ENCODE peak calls at places on chromosomes 4 and X, in four cellular contexts. X, M, Z and F are unnamed samples.

GRCh38 chrX:79601336-79602131 is 234.4 kb upstream of the ITM2A start:
- DNase-seq in Z (no peak), X (no peak), M (no peak), F (no peak)

GRCh38 chrX:9566150-9566621 is 101.3 kb downstream of the TBL1X start:
- DNase-seq in X (peak), Z (no peak), M (no peak), F (no peak)

GRCh38 chr4:23061431-23061830 is 368.7 kb downstream of the GBA3 start:
- DNase-seq in X (no peak), M (no peak), Z (no peak), F (no peak)

GRCh38 chrX:10617964-10618342 is 2.4 kb downstream of the MID1 start:
- DNase-seq in M (no peak), X (no peak), Z (no peak), F (peak)

GRCh38 chr4:175560628-175561027 is 251.4 kb downstream of the GPM6A start:
- DNase-seq in M (no peak), Z (no peak), X (no peak), F (peak)

GRCh38 chr4:15955670-15956069 is 7.3 kb downstream of the FGFBP2 start:
- DNase-seq in X (no peak), M (no peak), Z (no peak), F (no peak)

GRCh38 chr4:186148335-186148975 is 42.9 kb upstream of the CYP4V2 start:
- DNase-seq in Z (no peak), X (no peak), M (no peak), F (no peak)

GRCh38 chr4:113446019-113446418 is 315.5 kb downstream of the CAMK2D start:
- DNase-seq in X (no peak), M (no peak), Z (no peak), F (no peak)

GRCh38 chr4:175290401-175290800 is 372.2 kb downstream of the ADAM29 start:
- DNase-seq in Z (no peak), M (no peak), X (no peak), F (no peak)

GRCh38 chr4:69831646-69832325 is 28.2 kb downstream of the SULT1E1 start:
- DNase-seq in M (no peak), Z (no peak), X (no peak), F (no peak)

GRCh38 chr4:9970399-9971011 is 50.8 kb downstream of the SLC2A9 start:
- DNase-seq in X (no peak), M (no peak), Z (no peak), F (no peak)

GRCh38 chr4:1208266-1208961 is 36.0 kb upstream of the SPON2 start:
- DNase-seq in M (no peak), X (no peak), Z (no peak), F (no peak)

GRCh38 chr4:40289366-40290188 is 45.6 kb upstream of the CHRNA9 start:
- DNase-seq in Z (no peak), M (no peak), X (no peak), F (no peak)

GRCh38 chr4:142418697-142419096 is 427.4 kb downstream of the INPP4B start:
- DNase-seq in Z (no peak), X (no peak), M (no peak), F (no peak)

GRCh38 chrX:67720344-67720743 is 176.5 kb downstream of the AR start:
- DNase-seq in M (no peak), X (no peak), Z (no peak), F (no peak)

GRCh38 chrX:71625471-71625870 is 7.2 kb upstream of the CXCR3 start:
- DNase-seq in X (no peak), Z (no peak), M (no peak), F (no peak)

GRCh38 chr4:600166-600565 is 24.1 kb upstream of the TMEM271 start:
- DNase-seq in X (no peak), M (no peak), Z (no peak), F (no peak)

GRCh38 chrX:47285762-47286320 is 53.0 kb downstream of the USP11 start:
- DNase-seq in Z (no peak), X (no peak), M (no peak), F (no peak)

GRCh38 chr4:186724048-186724860 is 598 bp upstream of the FAT1 start:
- DNase-seq in Z (peak), M (peak), X (peak), F (peak)

GRCh38 chrX:17812763-17813162 is 48.3 kb downstream of the RAI2 start:
- DNase-seq in Z (no peak), M (no peak), X (peak), F (peak)

GRCh38 chr4:82284475-82284857 is 89.3 kb downstream of the HNRNPD start:
- DNase-seq in Z (peak), X (no peak), M (no peak), F (no peak)

GRCh38 chrX:92213781-92214180 is 434.6 kb downstream of the PCDH11X start:
- DNase-seq in M (no peak), X (no peak), Z (no peak), F (no peak)

GRCh38 chr4:185567828-185568442 is 32.6 kb upstream of the PDLIM3 start:
- DNase-seq in X (no peak), Z (no peak), M (no peak), F (no peak)

GRCh38 chr4:41160010-41160789 is 54.1 kb downstream of the APBB2 start:
- DNase-seq in Z (no peak), M (no peak), X (no peak), F (no peak)

GRCh38 chr4:113921089-113921842 is 58.2 kb downstream of the ARSJ start:
- DNase-seq in X (no peak), Z (no peak), M (no peak), F (no peak)

GRCh38 chrX:88613338-88613737 is 133.7 kb upstream of the CPXCR1 start:
- DNase-seq in X (no peak), Z (no peak), M (no peak), F (peak)

GRCh38 chrX:119758682-119759332 is 419 bp downstream of the SOWAHD start:
- DNase-seq in M (peak), Z (peak), X (peak), F (peak)
- TF ChIP-seq TEAD4 in M (no peak), Z (no peak), X (no peak), F (no peak)

GRCh38 chrX:101009086-101009485 is 39.6 kb downstream of the ARL13A start:
- DNase-seq in M (no peak), X (no peak), Z (no peak), F (no peak)
- TF ChIP-seq CTCF in M (no peak), X (no peak), Z (no peak), F (no peak)

DNA sequence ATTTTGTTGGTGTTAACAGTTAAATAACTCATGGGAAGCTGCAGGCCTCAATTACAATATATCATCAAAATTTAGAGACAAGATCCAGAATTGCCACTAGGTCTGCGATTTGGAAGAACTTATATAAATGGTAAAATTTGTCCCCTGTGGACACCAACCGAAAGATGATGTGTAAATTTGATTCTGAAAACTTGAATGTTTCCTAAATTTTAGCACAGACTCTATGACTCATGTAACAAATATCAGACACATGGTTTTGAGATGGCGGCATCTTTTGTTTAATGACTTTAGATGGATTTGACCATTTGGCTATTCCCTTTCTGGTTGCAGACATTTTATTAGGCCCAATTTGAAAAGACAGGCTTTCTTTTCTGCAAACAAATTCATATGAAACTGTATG is 6.1 kb upstream of the HPGDS start:
- DNase-seq in M (no peak), X (no peak), Z (no peak), F (no peak)
- TF ChIP-seq TEAD4 in M (no peak), X (no peak), Z (no peak), F (no peak)

GRCh38 chr4:46648088-46648744 is 258.3 kb upstream of the GABRA2 start:
- DNase-seq in M (peak), Z (peak), X (peak), F (peak)
- TF ChIP-seq CTCF in M (peak), Z (peak), X (no peak), F (peak)

GRCh38 chrX:136158685-136159084 is 11.4 kb downstream of the FHL1 start:
- DNase-seq in X (no peak), M (no peak), Z (no peak), F (no peak)

GRCh38 chrX:136166221-136166855 is 19.0 kb downstream of the FHL1 start:
- DNase-seq in M (no peak), Z (no peak), X (no peak), F (no peak)

GRCh38 chrX:136159615-136160025 is 12.3 kb downstream of the FHL1 start:
- DNase-seq in M (no peak), Z (no peak), X (no peak), F (no peak)

GRCh38 chrX:136163694-136164093 is 16.4 kb downstream of the FHL1 start:
- DNase-seq in X (no peak), M (no peak), Z (no peak), F (no peak)

GRCh38 chrX:136162827-136163427 is 15.6 kb downstream of the FHL1 start:
- DNase-seq in M (peak), Z (peak), X (peak), F (peak)
- TF ChIP-seq TEAD4 in M (no peak), Z (no peak), X (no peak), F (no peak)